ENCODE peak calls at places on chromosomes 6 and 20, in four cellular contexts. C is HepG2, X is GM12878, W is K562. N is an unnamed sample.

GRCh38 chr20:380763-381580 is 412 bp downstream of the TRIB3 start:
- DNase-seq in C (peak), X (no peak), W (peak), N (peak)

GRCh38 chr20:41509801-41510200 is 108.4 kb downstream of the CHD6 start:
- DNase-seq in C (peak), X (no peak), W (no peak), N (no peak)

GRCh38 chr6:135937126-135937525 is 85.6 kb downstream of the PDE7B start:
- DNase-seq in C (no peak), X (no peak), W (no peak), N (no peak)

GRCh38 chr6:35170166-35170565 is 29.0 kb upstream of the TCP11 start:
- DNase-seq in C (no peak), X (no peak), W (no peak), N (no peak)

GRCh38 chr6:133835901-133836300 is 53.0 kb upstream of the TCF21 start:
- DNase-seq in C (no peak), X (no peak), W (no peak), N (no peak)

GRCh38 chr6:167397712-167398111 is 72.8 kb downstream of the TTLL2 start:
- DNase-seq in C (no peak), X (no peak), W (no peak), N (no peak)

GRCh38 chr6:148565931-148566663 is 180.7 kb upstream of the UST start:
- DNase-seq in C (no peak), X (no peak), W (no peak), N (no peak)

GRCh38 chr20:39829713-39830112 is 859.3 kb downstream of the MAFB start:
- DNase-seq in C (no peak), X (peak), W (no peak), N (no peak)

GRCh38 chr6:487956-488355 is 96.4 kb downstream of the IRF4 start:
- DNase-seq in C (no peak), X (no peak), W (no peak), N (no peak)

GRCh38 chr20:62155428-62156253 is 12.1 kb downstream of the SS18L1 start:
- DNase-seq in C (peak), X (no peak), W (no peak), N (no peak)

GRCh38 chr6:109336221-109336955 is 45.9 kb downstream of the CD164 start:
- DNase-seq in C (no peak), X (no peak), W (no peak), N (no peak)

GRCh38 chr6:74899416-74899815 is 306.4 kb downstream of the COL12A1 start:
- DNase-seq in C (peak), X (no peak), W (no peak), N (no peak)

GRCh38 chr6:2158596-2159271 is 86.7 kb downstream of the GMDS start:
- DNase-seq in C (no peak), X (no peak), W (peak), N (peak)

GRCh38 chr6:134722429-134722828 is 227.5 kb downstream of the ALDH8A1 start:
- DNase-seq in C (no peak), X (no peak), W (no peak), N (no peak)

DNA sequence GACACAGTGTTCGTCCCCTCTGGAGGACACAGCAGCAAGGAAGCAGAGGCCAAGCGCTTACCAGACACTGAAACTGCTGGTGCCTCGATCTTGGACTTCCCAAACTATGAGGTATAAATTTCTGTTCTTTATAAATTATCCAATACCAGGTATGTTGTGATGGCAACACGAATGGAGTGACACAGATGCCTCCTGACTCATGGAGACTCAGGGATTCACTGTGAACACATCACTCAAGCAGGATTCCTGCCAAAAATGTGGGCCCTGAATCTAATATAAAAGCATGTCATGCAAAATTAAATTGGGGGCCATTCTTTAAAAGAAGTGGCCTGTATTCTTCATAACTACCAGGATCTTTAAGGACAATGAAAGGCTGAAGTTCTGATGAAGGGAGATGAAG is 52.5 kb upstream of the SLC22A23 start:
- DNase-seq in C (no peak), X (no peak), W (no peak), N (no peak)
- TF ChIP-seq FOXM1 in C (no peak), X (no peak), W (no peak), N (no peak)

DNA sequence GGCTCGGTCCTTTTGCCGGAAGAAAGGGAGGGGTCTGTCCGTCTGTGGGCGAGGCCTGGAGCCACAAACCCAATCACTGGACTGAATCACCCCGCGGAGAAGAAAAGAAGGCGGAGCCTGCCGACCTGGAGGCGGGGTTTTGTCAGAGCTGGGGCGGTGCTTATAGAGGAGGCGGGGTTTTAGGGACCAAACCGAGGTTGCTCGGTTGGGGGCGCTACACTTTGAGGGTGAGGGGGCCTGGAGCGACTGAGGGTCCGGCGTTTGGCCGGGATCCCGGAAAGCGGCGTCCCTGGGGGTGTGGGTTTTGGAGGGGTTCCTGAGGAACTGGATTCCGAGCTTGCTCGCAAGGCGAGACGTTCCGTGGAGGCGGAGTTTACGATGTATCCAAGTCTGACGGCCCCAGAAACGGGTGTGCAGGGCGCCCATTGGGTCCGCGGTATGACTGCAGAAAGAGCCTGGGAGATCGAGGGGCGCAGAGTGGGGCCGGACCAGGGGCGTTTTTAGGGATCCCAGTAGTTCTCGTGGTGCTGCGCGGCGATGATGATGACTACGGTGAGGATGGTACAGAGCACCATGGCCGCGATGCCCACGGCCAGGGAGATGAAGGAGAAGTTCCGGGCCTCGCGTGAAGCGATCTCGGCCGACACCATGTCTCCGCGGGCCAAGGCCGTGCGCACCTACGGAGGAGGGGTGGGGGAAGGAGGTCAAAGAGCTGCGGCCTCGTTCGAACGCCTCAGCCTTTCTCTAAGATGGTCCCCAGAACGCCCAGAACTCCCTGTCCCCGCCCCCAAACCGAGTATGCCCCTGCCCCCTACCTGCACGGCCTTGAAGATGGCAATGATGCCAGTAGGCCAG is 2.8 kb downstream of the PRRT1 start:
- DNase-seq in C (no peak), X (no peak), W (peak), N (peak)
- TF ChIP-seq FOXM1 in C (no peak), X (no peak), W (no peak), N (no peak)

GRCh38 chr6:118509009-118509617 is 39.0 kb upstream of the PLN start:
- DNase-seq in C (peak), X (no peak), W (no peak), N (peak)
- TF ChIP-seq FOXM1 in C (no peak), X (no peak), W (no peak), N (no peak)

GRCh38 chr6:143258945-143259344 is 191.6 kb downstream of the ADAT2 start:
- DNase-seq in C (no peak), X (no peak), W (no peak), N (no peak)

GRCh38 chr6:143264291-143264834 is 186.1 kb downstream of the ADAT2 start:
- DNase-seq in C (no peak), X (no peak), W (no peak), N (no peak)

GRCh38 chr6:143262859-143263258 is 187.6 kb downstream of the ADAT2 start:
- DNase-seq in C (no peak), X (no peak), W (no peak), N (no peak)

GRCh38 chr6:143262037-143262436 is 188.5 kb downstream of the ADAT2 start:
- DNase-seq in C (no peak), X (no peak), W (no peak), N (no peak)

GRCh38 chr6:143260857-143261256 is 189.6 kb downstream of the ADAT2 start:
- DNase-seq in C (no peak), X (no peak), W (no peak), N (no peak)
- TF ChIP-seq FOXM1 in C (no peak), X (no peak), W (no peak), N (no peak)

GRCh38 chr6:13763740-13764381 is 50.5 kb downstream of the MCUR1 start:
- DNase-seq in C (no peak), X (peak), W (no peak), N (no peak)
- TF ChIP-seq FOXM1 in C (no peak), X (peak), W (no peak), N (no peak)

DNA sequence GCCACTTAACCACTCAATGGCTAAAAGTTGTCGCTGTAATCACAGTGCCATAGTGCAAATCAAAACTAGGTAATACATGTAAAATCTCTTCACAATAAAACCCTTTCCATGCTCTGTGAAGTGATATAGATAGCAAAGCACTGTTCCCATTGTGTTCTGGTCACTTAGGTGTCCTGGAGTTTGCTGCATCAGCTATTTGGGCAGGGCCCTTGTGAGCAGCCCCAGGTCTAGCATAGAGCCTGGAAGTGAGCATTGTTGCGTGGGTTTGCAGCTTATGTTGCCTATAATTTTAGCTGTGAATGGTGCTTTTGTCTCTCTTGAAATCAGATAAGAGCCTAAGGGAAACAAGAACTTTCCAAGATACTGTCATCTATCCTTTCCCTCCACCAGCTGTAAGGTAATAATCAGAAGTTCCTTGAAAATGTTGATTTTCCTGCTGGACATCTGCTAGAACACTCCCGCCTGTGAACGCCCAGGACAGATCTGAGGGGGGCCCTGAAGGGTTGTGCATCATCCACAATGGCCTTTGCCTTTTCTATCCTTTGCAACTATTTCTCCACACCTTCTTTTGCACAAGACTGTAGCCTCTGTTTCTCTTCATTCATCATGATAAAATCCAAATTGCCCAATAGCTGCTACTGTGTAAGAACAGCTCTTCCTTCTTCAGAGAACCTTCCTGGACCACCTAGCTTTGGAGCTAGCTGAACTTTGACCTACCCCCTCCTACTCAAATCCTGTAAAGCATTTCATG is 57.0 kb downstream of the TNFAIP3 start:
- DNase-seq in C (no peak), X (no peak), W (no peak), N (no peak)
- TF ChIP-seq FOXM1 in C (no peak), X (no peak), W (no peak), N (no peak)